ENCODE peak calls at places on chromosomes 11 and 22, in four cellular contexts. L is left ventricle myocardium superior, I is GM04504, R is kidney. X is an unnamed sample.

GRCh38 chr22:12601870-12602779 is 2925.9 kb upstream of the OR11H1 start:
- DNase-seq in R (peak), I (no peak), L (peak), X (no peak)

GRCh38 chr11:8099291-8099899 is 18.4 kb downstream of the TUB start:
- DNase-seq in L (peak), R (no peak), I (peak), X (peak)

GRCh38 chr11:43316451-43316850 is 4.7 kb downstream of the API5 start:
- DNase-seq in I (no peak), R (no peak), L (no peak), X (no peak)

GRCh38 chr22:39536711-39537110 is 4.2 kb upstream of the RPS19BP1 start:
- DNase-seq in R (no peak), I (no peak), L (no peak), X (no peak)

GRCh38 chr11:64088159-64089026 is 52.7 kb downstream of the FLRT1 start:
- DNase-seq in R (no peak), I (no peak), L (no peak), X (no peak)

GRCh38 chr22:19546680-19547079 is 22.5 kb upstream of the CLDN5 start:
- DNase-seq in L (no peak), I (no peak), R (no peak), X (no peak)

GRCh38 chr11:75625970-75626691 is 42.7 kb downstream of the MAP6 start:
- DNase-seq in L (no peak), R (no peak), I (peak), X (peak)

GRCh38 chr22:17430298-17430900 is 61.1 kb downstream of the CECR2 start:
- DNase-seq in L (no peak), I (no peak), R (no peak), X (peak)

GRCh38 chr11:115051938-115052590 is 373.7 kb downstream of the NXPE2 start:
- DNase-seq in L (no peak), R (no peak), I (no peak), X (no peak)

GRCh38 chr11:84290647-84291046 is 1004.5 kb upstream of the CCDC90B start:
- DNase-seq in I (no peak), L (no peak), R (no peak), X (no peak)

GRCh38 chr11:1573077-1573846 is 1.2 kb upstream of the DUSP8 start:
- DNase-seq in R (peak), L (peak), I (no peak), X (no peak)

GRCh38 chr11:61778357-61778886 is 14.0 kb downstream of the TMEM258 start:
- DNase-seq in R (peak), I (no peak), L (no peak), X (no peak)

GRCh38 chr11:134686418-134686817 is 274.4 kb upstream of the B3GAT1 start:
- DNase-seq in L (no peak), I (no peak), R (no peak), X (no peak)

GRCh38 chr11:111797145-111797581 is 31.0 kb upstream of the PPP2R1B start:
- DNase-seq in R (no peak), L (no peak), I (no peak), X (no peak)

GRCh38 chr22:47277001-47277400 is 514.6 kb downstream of the TBC1D22A start:
- DNase-seq in R (peak), L (no peak), I (no peak), X (no peak)

GRCh38 chr11:123187670-123188507 is 7.2 kb downstream of the CLMP start:
- DNase-seq in I (no peak), R (no peak), L (no peak), X (no peak)

GRCh38 chr22:33650244-33650643 is 270.0 kb downstream of the LARGE1 start:
- DNase-seq in L (no peak), I (no peak), R (no peak), X (no peak)

GRCh38 chr22:24460418-24461089 is 33.2 kb downstream of the ADORA2A start:
- DNase-seq in R (no peak), I (no peak), L (no peak), X (no peak)

GRCh38 chr22:46149998-46150549 is at the start of gene PPARA:
- DNase-seq in L (peak), I (peak), R (peak), X (peak)

X was measured in fibroblast of the conjunctiva.